ENCODE peak calls at places on chromosomes 13 and 19, in five cellular contexts. C, Q, A, M and O are unnamed samples.

GRCh38 chr19:11657307-11657706 is 60.0 kb downstream of the ZNF627 start:
- DNase-seq in M (no peak), C (no peak), A (no peak), Q (no peak), O (no peak)

GRCh38 chr19:15652559-15653278 is 12.0 kb downstream of the CYP4F3 start:
- DNase-seq in C (no peak), A (no peak), Q (no peak), M (no peak), O (no peak)

GRCh38 chr13:31765441-31765840 is 26.1 kb downstream of the RXFP2 start:
- DNase-seq in A (no peak), Q (no peak), C (no peak), M (no peak), O (no peak)

GRCh38 chr19:46546194-46546896 is 50.7 kb upstream of the PNMA8B start:
- DNase-seq in M (no peak), Q (peak), A (peak), C (no peak), O (no peak)

GRCh38 chr13:48489003-48489402 is 43.9 kb downstream of the RCBTB2 start:
- DNase-seq in Q (no peak), A (no peak), M (no peak), C (no peak), O (no peak)

GRCh38 chr13:99205621-99206220 is 5.1 kb downstream of the UBAC2 start:
- DNase-seq in C (no peak), A (peak), M (no peak), Q (no peak), O (no peak)

GRCh38 chr19:17206736-17207581 is 8.2 kb upstream of the USE1 start:
- DNase-seq in A (no peak), C (no peak), M (no peak), Q (no peak), O (no peak)

GRCh38 chr13:107005577-107005976 is 437.6 kb upstream of the ARGLU1 start:
- DNase-seq in C (no peak), A (no peak), Q (no peak), M (no peak), O (no peak)

GRCh38 chr19:1862424-1863307 is 713 bp downstream of the KLF16 start:
- DNase-seq in C (no peak), Q (no peak), M (peak), A (peak), O (peak)

GRCh38 chr13:19838726-19839342 is 24.6 kb downstream of the ZMYM5 start:
- DNase-seq in A (no peak), M (no peak), C (no peak), Q (no peak), O (no peak)

GRCh38 chr13:99686157-99686572 is 184.9 kb downstream of the TM9SF2 start:
- DNase-seq in C (no peak), Q (peak), A (peak), M (no peak), O (no peak)

GRCh38 chr19:10848208-10848843 is at the start of gene C19orf38:
- DNase-seq in C (no peak), M (no peak), Q (no peak), A (no peak), O (no peak)

GRCh38 chr19:6464070-6464873 is at the start of gene CRB3:
- DNase-seq in Q (no peak), A (peak), M (no peak), C (peak), O (no peak)

GRCh38 chr13:25778808-25779207 is 273.0 kb downstream of the SHISA2 start:
- DNase-seq in A (no peak), M (no peak), Q (no peak), C (no peak), O (no peak)

GRCh38 chr19:6084821-6085220 is 25.5 kb downstream of the RFX2 start:
- DNase-seq in A (no peak), Q (no peak), C (no peak), M (no peak), O (no peak)

GRCh38 chr19:11678504-11678903 is 60.2 kb downstream of the ZNF823 start:
- DNase-seq in A (no peak), Q (no peak), M (no peak), C (no peak), O (no peak)

GRCh38 chr19:4636151-4636717 is 3.1 kb upstream of the TNFAIP8L1 start:
- DNase-seq in M (peak), Q (peak), A (peak), C (peak), O (no peak)

GRCh38 chr19:23415561-23416191 is 20.4 kb upstream of the ZNF91 start:
- DNase-seq in A (peak), M (no peak), Q (peak), C (no peak), O (no peak)

GRCh38 chr13:53631511-53631910 is 602.9 kb downstream of the OLFM4 start:
- DNase-seq in M (no peak), A (peak), Q (no peak), C (no peak), O (no peak)

GRCh38 chr13:44313674-44314073 is 60.0 kb upstream of the SERP2 start:
- DNase-seq in C (no peak), M (no peak), Q (no peak), A (no peak), O (peak)

GRCh38 chr13:39397866-39398265 is 205.1 kb downstream of the LHFPL6 start:
- DNase-seq in M (no peak), A (no peak), Q (no peak), C (no peak), O (no peak)

GRCh38 chr13:74132152-74132767 is 1.9 kb downstream of the KLF12 start:
- DNase-seq in C (no peak), M (no peak), A (no peak), Q (no peak), O (no peak)

GRCh38 chr19:41595258-41595889 is 19.4 kb downstream of the CEACAM21 start:
- DNase-seq in A (peak), C (peak), M (peak), Q (peak), O (no peak)

GRCh38 chr13:32045537-32045936 is 14.0 kb downstream of the FRY start:
- DNase-seq in C (no peak), Q (no peak), M (no peak), A (no peak), O (no peak)

GRCh38 chr13:25276748-25277147 is 10.5 kb downstream of the MTMR6 start:
- DNase-seq in C (no peak), A (no peak), M (no peak), Q (no peak), O (no peak)

GRCh38 chr19:11295665-11296245 is at the start of gene TSPAN16:
- DNase-seq in C (no peak), M (no peak), A (peak), Q (no peak), O (no peak)

GRCh38 chr13:50599046-50599445 is 244.4 kb downstream of the DLEU7 start:
- DNase-seq in C (no peak), M (no peak), A (no peak), Q (no peak), O (no peak)

GRCh38 chr19:7419153-7419552 is 69.7 kb downstream of the PEX11G start:
- DNase-seq in A (no peak), M (no peak), Q (no peak), C (no peak), O (no peak)